ENCODE peak calls at places on chromosome 9, in ten cellular contexts. X is cardiac muscle cell, A is AG09319, Q is RWPE1, E is retinal pigment epithelial cell, W is SK-N-SH, H is progenitor cell of endocrine pancreas, L is K562, F is heart right ventricle, C is HCT116. V is an unnamed sample.

GRCh38 chr9:93134740-93135444 is 841 bp upstream of the NINJ1 start:
- DNase-seq in X (no peak), A (no peak), Q (no peak), E (no peak), W (no peak), H (no peak), L (no peak), F (no peak), C (no peak), V (no peak)

GRCh38 chr9:37904647-37905505 is 949 bp upstream of the SLC25A51 start:
- DNase-seq in X (peak; percentile 66), A (no peak), Q (peak; percentile 56), E (no peak), W (peak; percentile 56), H (no peak), L (peak; percentile 83), F (peak; percentile 30), C (no peak), V (no peak)

GRCh38 chr9:4740623-4741364 is at the start of gene AK3:
- DNase-seq in X (peak; percentile 91), A (peak; percentile 68), Q (peak; percentile 77), E (peak; percentile 43), W (peak; percentile 99), H (peak; percentile 86), L (peak; percentile 89), F (peak; percentile 90), C (peak; percentile 44), V (peak; percentile 81)

GRCh38 chr9:95463145-95464060 is 53.4 kb downstream of the PTCH1 start:
- DNase-seq in X (no peak), A (no peak), Q (no peak), E (no peak), W (no peak), H (no peak), L (peak; percentile 16), F (no peak), C (no peak), V (no peak)

GRCh38 chr9:124110307-124110915 is 98.8 kb downstream of the LHX2 start:
- DNase-seq in X (peak; percentile 79), A (peak; percentile 24), Q (peak; percentile 88), E (peak; percentile 38), W (no peak), H (peak; percentile 78), L (peak; percentile 69), F (peak; percentile 60), C (no peak), V (peak; percentile 71)

GRCh38 chr9:88874391-88874790 is 116.9 kb upstream of the S1PR3 start:
- DNase-seq in X (no peak), A (no peak), Q (no peak), E (no peak), W (no peak), H (no peak), L (peak; percentile 62), F (no peak), C (no peak), V (no peak)

GRCh38 chr9:3336951-3337350 is 188.8 kb downstream of the RFX3 start:
- DNase-seq in X (no peak), A (no peak), Q (no peak), E (no peak), W (no peak), H (no peak), L (no peak), F (no peak), C (no peak), V (no peak)

GRCh38 chr9:21591221-21592062 is 109.3 kb upstream of the IFNE start:
- DNase-seq in X (peak; percentile 97), A (peak; percentile 90), Q (peak; percentile 87), E (peak; percentile 95), W (no peak), H (no peak), L (no peak), F (no peak), C (peak; percentile 94), V (no peak)

GRCh38 chr9:123551636-123552203 is 195.7 kb downstream of the CRB2 start:
- DNase-seq in X (no peak), A (no peak), Q (no peak), E (no peak), W (no peak), H (no peak), L (no peak), F (no peak), C (no peak), V (no peak)

GRCh38 chr9:124411514-124412227 is 3.6 kb downstream of the PSMB7 start:
- DNase-seq in X (peak; percentile 76), A (no peak), Q (peak; percentile 92), E (no peak), W (no peak), H (no peak), L (no peak), F (no peak), C (no peak), V (no peak)

GRCh38 chr9:29285818-29286217 is 1712.5 kb upstream of the C9orf72 start:
- DNase-seq in X (peak; percentile 3), A (no peak), Q (no peak), E (no peak), W (no peak), H (no peak), L (no peak), F (no peak), C (no peak), V (no peak)

GRCh38 chr9:36900856-36901220 is 133.2 kb downstream of the PAX5 start:
- DNase-seq in X (no peak), A (no peak), Q (no peak), E (no peak), W (no peak), H (no peak), L (no peak), F (no peak), C (no peak), V (no peak)

GRCh38 chr9:134872482-134873231 is 8.0 kb upstream of the FCN2 start:
- DNase-seq in X (no peak), A (no peak), Q (no peak), E (no peak), W (no peak), H (no peak), L (peak; percentile 8), F (no peak), C (no peak), V (no peak)

GRCh38 chr9:18492612-18493011 is 18.7 kb downstream of the ADAMTSL1 start:
- DNase-seq in X (peak; percentile 51), A (no peak), Q (no peak), E (no peak), W (no peak), H (no peak), L (no peak), F (no peak), C (no peak), V (no peak)

DNA sequence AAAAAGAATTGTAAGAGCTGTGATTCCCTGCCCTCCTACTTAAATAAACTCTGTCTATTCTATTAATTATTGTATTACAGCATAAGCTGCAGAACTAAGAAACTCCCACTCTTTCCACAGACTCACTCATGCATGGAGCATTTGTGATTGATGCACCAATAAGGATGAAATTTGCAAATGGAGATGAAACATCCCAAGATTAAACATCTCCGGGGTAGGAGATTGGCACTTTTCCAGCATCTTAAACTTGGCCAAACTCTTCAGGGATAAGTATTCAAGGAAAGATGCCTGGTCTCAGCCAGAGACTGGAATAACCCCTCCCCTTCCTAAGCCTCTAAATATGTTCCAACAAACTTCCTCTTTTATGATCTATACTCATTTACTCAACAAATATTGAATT is 472.0 kb downstream of the ACTL7B start:
- DNase-seq in X (no peak), A (no peak), Q (no peak), E (no peak), W (no peak), H (no peak), L (no peak), F (no peak), C (no peak), V (no peak)
- TF ChIP-seq CTCF in X (no peak), A (no peak), Q (no peak), E (no peak), W (no peak), H (no peak), L (no peak), F (no peak), C (no peak), V (no peak)

GRCh38 chr9:74001382-74001781 is 495.8 kb upstream of the RORB start:
- DNase-seq in X (no peak), A (no peak), Q (no peak), E (no peak), W (no peak), H (no peak), L (no peak), F (no peak), C (no peak), V (no peak)

GRCh38 chr9:74007833-74008232 is 489.3 kb upstream of the RORB start:
- DNase-seq in X (no peak), A (no peak), Q (no peak), E (no peak), W (no peak), H (no peak), L (no peak), F (no peak), C (no peak), V (no peak)

GRCh38 chr9:74006935-74007334 is 490.2 kb upstream of the RORB start:
- DNase-seq in X (peak; percentile 35), A (no peak), Q (peak; percentile 7), E (no peak), W (peak; percentile 4), H (no peak), L (no peak), F (no peak), C (no peak), V (no peak)
- TF ChIP-seq CTCF in X (peak; percentile 13), A (peak; percentile 25), Q (no peak), E (peak; percentile 35), W (no peak), H (no peak), L (no peak), F (no peak), C (no peak), V (no peak)

GRCh38 chr9:35645736-35646582 is 4.8 kb downstream of the SIT1 start:
- DNase-seq in X (peak; percentile 30), A (no peak), Q (peak; percentile 92), E (no peak), W (no peak), H (peak; percentile 60), L (no peak), F (no peak), C (peak; percentile 22), V (peak; percentile 75)
- TF ChIP-seq CTCF in X (no peak), A (peak; percentile 25), Q (no peak), E (peak; percentile 13), W (no peak), H (peak; percentile 29), L (no peak), F (no peak), C (no peak), V (no peak)

DNA sequence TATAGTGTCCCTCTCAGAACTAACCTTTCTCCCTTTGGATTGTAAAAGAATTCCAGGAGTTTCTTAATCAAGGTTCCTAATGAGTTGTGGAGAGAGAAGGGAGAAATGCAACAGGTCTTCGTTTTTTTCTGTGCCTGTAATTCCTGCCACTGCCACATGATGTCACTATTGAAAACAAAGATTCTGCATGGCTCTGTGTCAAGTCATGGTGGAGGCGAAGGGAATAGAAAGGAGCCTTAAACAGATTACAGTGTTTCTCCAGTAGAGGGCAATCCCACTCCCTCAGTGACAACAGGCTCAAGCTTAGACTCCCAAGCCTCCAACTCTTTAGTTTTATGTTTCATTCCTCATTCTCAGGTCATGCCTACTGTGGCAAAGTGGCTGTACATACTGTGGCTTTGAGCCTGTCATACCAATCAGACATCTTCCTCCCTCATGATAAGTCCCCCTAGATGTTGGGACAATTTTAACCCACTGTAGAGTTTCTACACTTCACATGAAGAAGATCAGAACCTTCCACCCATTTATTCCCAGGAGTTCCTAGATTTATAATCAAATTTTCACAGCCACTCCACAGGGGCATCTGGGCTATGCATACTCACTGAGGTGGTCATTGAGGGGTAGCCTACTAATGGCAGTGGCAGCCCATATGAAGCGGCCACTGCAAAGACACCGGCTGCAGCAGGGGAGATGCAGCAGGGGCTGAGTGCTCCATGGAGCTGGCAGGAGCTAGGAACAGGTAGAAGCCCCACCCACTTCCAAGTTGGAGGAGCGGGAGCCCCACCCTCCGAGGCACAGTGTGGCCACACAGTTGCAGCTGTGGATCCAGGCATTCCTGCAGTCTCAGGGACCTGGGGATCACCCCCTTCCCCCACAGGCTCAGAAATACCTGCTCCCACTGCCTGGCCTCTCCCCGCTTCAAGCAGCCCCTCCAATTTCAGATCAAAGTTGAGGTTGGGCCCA is 97.4 kb upstream of the TRIM32 start:
- DNase-seq in X (peak; percentile 72), A (no peak), Q (no peak), E (no peak), W (peak; percentile 36), H (no peak), L (peak; percentile 73), F (no peak), C (peak; percentile 72), V (no peak)
- TF ChIP-seq CTCF in X (peak; percentile 69), A (peak; percentile 44), Q (no peak), E (peak; percentile 69), W (peak; percentile 68), H (peak; percentile 48), L (peak; percentile 95), F (peak; percentile 34), C (peak; percentile 95), V (peak; percentile 52)